ENCODE peak calls at places on chromosomes 12 and 14, in four cellular contexts. E is fibroblast of lung, R is ovary, F is GM06990. P is an unnamed sample. For H3K36me3 and H3K27me3, the result is how much of the 10 kb centered on the place peaks cover.

GRCh38 chr12:45745861-45746277 is 16.4 kb downstream of the ARID2 start:
- DNase-seq in F (no peak), E (peak), R (no peak), P (no peak)

GRCh38 chr14:54173782-54174181 is 217.2 kb upstream of the BMP4 start:
- DNase-seq in R (no peak), F (no peak), E (peak), P (peak)

GRCh38 chr12:54144738-54145137 is 44.0 kb downstream of the SMUG1 start:
- DNase-seq in R (no peak), F (no peak), E (no peak), P (no peak)

GRCh38 chr14:101476931-101477553 is 84.3 kb upstream of the DIO3 start:
- DNase-seq in R (peak), E (no peak), F (no peak), P (no peak)

GRCh38 chr12:553216-554000 is 93.7 kb downstream of the B4GALNT3 start:
- DNase-seq in R (no peak), E (no peak), F (no peak), P (no peak)

GRCh38 chr14:103260629-103261124 is 73.4 kb upstream of the EIF5 start:
- DNase-seq in R (peak), E (peak), F (no peak), P (no peak)

GRCh38 chr12:109670647-109671046 is 43.0 kb upstream of the FAM222A start:
- DNase-seq in F (no peak), R (no peak), E (no peak), P (no peak)

GRCh38 chr12:49264466-49264872 is 413 bp upstream of the TUBA1C start:
- DNase-seq in R (no peak), F (no peak), E (peak), P (no peak)

GRCh38 chr14:81797246-81797645 is 263.6 kb upstream of the SEL1L start:
- DNase-seq in E (no peak), F (no peak), R (no peak), P (no peak)

GRCh38 chr14:74630881-74631690 is 19.0 kb upstream of the LTBP2 start:
- DNase-seq in F (no peak), E (peak), R (no peak), P (no peak)

GRCh38 chr12:6384499-6385436 is 806 bp downstream of the LTBR start:
- DNase-seq in E (no peak), F (no peak), R (peak), P (no peak)

GRCh38 chr14:67186369-67186768 is 2.9 kb upstream of the GARIN2 start:
- DNase-seq in E (no peak), R (no peak), F (no peak), P (no peak)

GRCh38 chr12:6285532-6286306 is 24.8 kb upstream of the PLEKHG6 start:
- DNase-seq in R (no peak), E (peak), F (no peak), P (no peak)

GRCh38 chr12:7645395-7646177 is 20.1 kb downstream of the APOBEC1 start:
- DNase-seq in E (peak), R (no peak), F (no peak), P (no peak)

GRCh38 chr12:85466906-85467305 is 186.9 kb downstream of the ALX1 start:
- DNase-seq in E (peak), R (no peak), F (no peak), P (no peak)

GRCh38 chr14:36646664-36647416 is 14.8 kb upstream of the PAX9 start:
- DNase-seq in R (no peak), F (no peak), E (no peak), P (no peak)

GRCh38 chr14:49582211-49582977 is 3.8 kb downstream of the RPS29 start:
- DNase-seq in E (no peak), R (no peak), F (no peak), P (no peak)

GRCh38 chr12:12461281-12461922 is 101.3 kb downstream of the DUSP16 start:
- DNase-seq in E (no peak), R (no peak), F (no peak), P (no peak)

GRCh38 chr12:10279937-10280336 is 27.7 kb upstream of the KLRD1 start:
- DNase-seq in R (no peak), E (no peak), F (no peak), P (no peak)

GRCh38 chr14:28297559-28297958 is 469.0 kb upstream of the FOXG1 start:
- DNase-seq in F (no peak), R (no peak), E (peak), P (no peak)

GRCh38 chr12:77402726-77403125 is 337.4 kb upstream of the E2F7 start:
- DNase-seq in F (no peak), R (no peak), E (peak), P (peak)

GRCh38 chr12:2172040-2172439 is 119.3 kb downstream of the CACNA1C start:
- DNase-seq in F (no peak), E (no peak), R (no peak), P (no peak)

GRCh38 chr14:86462193-86462592 is 932.2 kb downstream of the FLRT2 start:
- DNase-seq in E (peak), F (no peak), R (no peak), P (no peak)
- TF ChIP-seq CTCF in E (peak), F (no peak), R (no peak), P (peak)

DNA sequence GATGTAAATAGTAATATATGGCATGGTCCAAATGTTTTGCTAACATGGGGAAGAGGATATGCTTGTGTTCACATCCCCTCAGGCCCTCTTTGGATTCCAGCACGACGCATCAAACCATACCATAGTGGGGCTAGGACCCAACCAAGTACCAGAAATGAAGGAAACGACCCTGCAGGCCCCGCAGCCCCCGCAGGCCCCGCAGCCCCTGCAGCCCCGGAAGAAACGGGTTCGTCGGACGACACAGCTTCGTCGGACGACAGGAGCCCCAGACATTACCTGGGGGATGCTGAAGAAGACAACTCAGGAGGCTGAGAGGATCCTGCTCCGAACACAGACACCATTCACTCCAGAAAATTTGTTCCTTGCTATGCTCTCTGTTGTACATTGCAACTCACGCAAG is 119.9 kb downstream of the PPHLN1 start:
- DNase-seq in E (no peak), F (no peak), R (no peak), P (no peak)
- H3K36me3 ChIP-seq in E (under half), F (under half), R (under half), P (under half)

GRCh38 chr14:91934554-91935285 is 12.8 kb downstream of the FBLN5 start:
- DNase-seq in E (no peak), R (no peak), F (no peak), P (no peak)

GRCh38 chr14:91940209-91940608 is 7.3 kb downstream of the FBLN5 start:
- DNase-seq in E (no peak), F (no peak), R (no peak), P (no peak)

GRCh38 chr14:91929700-91930099 is 17.8 kb downstream of the FBLN5 start:
- DNase-seq in E (peak), R (no peak), F (no peak), P (peak)

GRCh38 chr14:91931478-91932088 is 15.9 kb downstream of the FBLN5 start:
- DNase-seq in R (no peak), E (no peak), F (no peak), P (no peak)

DNA sequence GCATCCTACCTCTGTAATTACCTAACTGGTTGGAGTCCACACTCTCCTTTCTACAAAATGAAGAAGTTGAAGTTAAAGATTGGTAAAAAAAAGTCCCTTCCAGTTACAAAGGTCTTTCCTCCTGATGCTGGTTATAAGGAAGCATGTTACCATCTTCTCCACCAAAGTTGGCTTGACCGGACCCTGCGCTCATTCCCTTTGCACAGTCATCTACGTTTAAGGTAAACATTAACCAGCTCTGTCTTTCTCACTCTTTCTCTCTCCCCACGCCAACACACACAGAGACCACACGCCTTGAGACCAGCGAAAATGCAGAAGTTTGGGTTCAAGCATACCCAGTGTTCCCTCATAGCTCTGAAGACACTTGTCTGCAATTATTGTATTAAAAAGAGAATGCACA is 11.9 kb downstream of the FBLN5 start:
- DNase-seq in R (no peak), F (no peak), E (no peak), P (no peak)
- H3K27me3 ChIP-seq in R (under half), F (under half), E (under half), P (under half)

GRCh38 chr14:22589096-22589839 is at the start of gene DAD1:
- DNase-seq in R (peak), F (peak), E (peak), P (peak)
- TF ChIP-seq CTCF in R (peak), F (no peak), E (no peak), P (no peak)

GRCh38 chr14:23090254-23090636 is 4.7 kb downstream of the ACIN1 start:
- DNase-seq in E (no peak), R (no peak), F (no peak), P (no peak)
- H3K36me3 ChIP-seq in E (under half), R (under half), F (under half), P (under half)

GRCh38 chr12:65612440-65612839 is 211.8 kb upstream of the HMGA2 start:
- DNase-seq in E (peak), R (no peak), F (no peak), P (no peak)
- H3K27me3 ChIP-seq in E (under half), R (under half), F (under half), P (under half)

GRCh38 chr12:28110329-28110728 is 79.9 kb upstream of the CCDC91 start:
- DNase-seq in E (no peak), R (no peak), F (no peak), P (no peak)
- TF ChIP-seq CTCF in E (no peak), R (no peak), F (no peak), P (no peak)

P was measured in BJ.